ENCODE peak calls at places on chromosomes 4 and X, in nine cellular contexts. V is NCI-H1092, Z is GM12878, P is astrocyte of the spinal cord, A is NCI-H226, C is EL, U is GM10248, B is fibroblast of pulmonary artery, M is non-pigmented ciliary epithelial cell. D is an unnamed sample.

GRCh38 chr4:125994024-125994423 is 679.3 kb downstream of the FAT4 start:
- DNase-seq in V (no peak), Z (no peak), P (no peak), A (no peak), C (no peak), U (no peak), B (no peak), M (no peak), D (no peak)

GRCh38 chr4:110197421-110198398 is 705 bp downstream of the ELOVL6 start:
- DNase-seq in V (peak; percentile 42), Z (no peak), P (peak; percentile 54), A (no peak), C (peak; percentile 54), U (peak; percentile 54), B (peak; percentile 43), M (no peak), D (peak; percentile 42)

GRCh38 chr4:88610771-88611170 is 18.5 kb downstream of the HERC3 start:
- DNase-seq in V (no peak), Z (no peak), P (peak; percentile 22), A (no peak), C (no peak), U (no peak), B (peak; percentile 52), M (no peak), D (no peak)

GRCh38 chr4:48739560-48740019 is 40.5 kb downstream of the FRYL start:
- DNase-seq in V (no peak), Z (peak; percentile 30), P (no peak), A (peak; percentile 60), C (no peak), U (no peak), B (no peak), M (no peak), D (no peak)

GRCh38 chr4:153521467-153521866 is 55.3 kb downstream of the TMEM131L start:
- DNase-seq in V (no peak), Z (peak; percentile 57), P (no peak), A (no peak), C (no peak), U (no peak), B (no peak), M (no peak), D (no peak)

GRCh38 chr4:101037938-101038413 is 309.4 kb downstream of the PPP3CA start:
- DNase-seq in V (no peak), Z (no peak), P (peak; percentile 21), A (peak; percentile 6), C (peak; percentile 8), U (no peak), B (no peak), M (no peak), D (no peak)

GRCh38 chr4:56861365-56861764 is 39.9 kb upstream of the SPINK2 start:
- DNase-seq in V (no peak), Z (no peak), P (peak; percentile 3), A (no peak), C (peak; percentile 31), U (no peak), B (peak; percentile 18), M (no peak), D (no peak)

GRCh38 chr4:153119626-153120025 is 84.6 kb upstream of the TRIM2 start:
- DNase-seq in V (no peak), Z (no peak), P (no peak), A (no peak), C (no peak), U (no peak), B (no peak), M (no peak), D (no peak)

GRCh38 chrX:139932077-139932900 is 564 bp downstream of the ATP11C start:
- DNase-seq in V (no peak), Z (no peak), P (no peak), A (peak; percentile 16), C (peak; percentile 39), U (peak; percentile 46), B (peak; percentile 36), M (no peak), D (peak; percentile 11)

GRCh38 chr4:56701156-56701471 is 20.0 kb upstream of the HOPX start:
- DNase-seq in V (no peak), Z (no peak), P (no peak), A (no peak), C (no peak), U (no peak), B (no peak), M (no peak), D (no peak)

GRCh38 chrX:53093177-53093655 is 726 bp upstream of the KANTR start:
- DNase-seq in V (peak; percentile 75), Z (no peak), P (peak; percentile 83), A (peak; percentile 50), C (peak; percentile 73), U (peak; percentile 68), B (peak; percentile 81), M (no peak), D (peak; percentile 59)

GRCh38 chr4:182975806-182976205 is 58.6 kb upstream of the DCTD start:
- DNase-seq in V (no peak), Z (peak; percentile 57), P (peak; percentile 72), A (peak; percentile 82), C (peak; percentile 90), U (no peak), B (peak; percentile 84), M (peak; percentile 65), D (no peak)

GRCh38 chr4:40845136-40845910 is 95.6 kb downstream of the NSUN7 start:
- DNase-seq in V (no peak), Z (no peak), P (no peak), A (no peak), C (no peak), U (no peak), B (no peak), M (no peak), D (no peak)

GRCh38 chrX:134388161-134389109 is 71.5 kb upstream of the HPRT1 start:
- DNase-seq in V (no peak), Z (peak; percentile 43), P (no peak), A (no peak), C (no peak), U (peak; percentile 57), B (no peak), M (no peak), D (no peak)

GRCh38 chr4:704971-705277 is 708 bp upstream of the PCGF3 start:
- DNase-seq in V (no peak), Z (no peak), P (no peak), A (no peak), C (no peak), U (no peak), B (no peak), M (no peak), D (no peak)

GRCh38 chr4:22014222-22014741 is 65.7 kb upstream of the KCNIP4 start:
- DNase-seq in V (no peak), Z (no peak), P (no peak), A (no peak), C (peak; percentile 4), U (no peak), B (peak; percentile 45), M (no peak), D (no peak)

GRCh38 chrX:47661539-47661938 is 2.6 kb upstream of the UXT start:
- DNase-seq in V (no peak), Z (no peak), P (no peak), A (no peak), C (no peak), U (no peak), B (no peak), M (no peak), D (no peak)

GRCh38 chrX:54208531-54208930 is 25.5 kb upstream of the FAM120C start:
- DNase-seq in V (no peak), Z (no peak), P (peak; percentile 23), A (no peak), C (peak; percentile 1), U (no peak), B (peak; percentile 27), M (peak; percentile 45), D (no peak)

GRCh38 chr4:81504685-81505598 is 33.2 kb upstream of the RASGEF1B start:
- DNase-seq in V (no peak), Z (no peak), P (no peak), A (no peak), C (no peak), U (no peak), B (no peak), M (no peak), D (no peak)

GRCh38 chr4:151276787-151277557 is at the start of gene PRSS48:
- DNase-seq in V (peak; percentile 30), Z (no peak), P (peak; percentile 48), A (peak; percentile 25), C (peak; percentile 60), U (peak; percentile 58), B (peak; percentile 66), M (no peak), D (peak; percentile 5)

GRCh38 chr4:99507762-99508161 is 3.1 kb upstream of the C4orf17 start:
- DNase-seq in V (no peak), Z (no peak), P (no peak), A (peak; percentile 42), C (no peak), U (no peak), B (no peak), M (no peak), D (no peak)

GRCh38 chrX:34903316-34903715 is 39.3 kb upstream of the FAM47B start:
- DNase-seq in V (no peak), Z (no peak), P (peak; percentile 54), A (no peak), C (peak; percentile 47), U (no peak), B (no peak), M (no peak), D (no peak)

GRCh38 chr4:185374027-185374426 is 21.7 kb downstream of the LRP2BP start:
- DNase-seq in V (no peak), Z (no peak), P (no peak), A (no peak), C (no peak), U (no peak), B (no peak), M (no peak), D (no peak)

GRCh38 chr4:53453385-53453784 is 75.9 kb downstream of the FIP1L1 start:
- DNase-seq in V (no peak), Z (no peak), P (no peak), A (no peak), C (no peak), U (no peak), B (peak; percentile 17), M (no peak), D (no peak)

GRCh38 chr4:165662341-165662740 is 210.7 kb upstream of the TLL1 start:
- DNase-seq in V (no peak), Z (no peak), P (peak; percentile 59), A (no peak), C (no peak), U (no peak), B (peak; percentile 58), M (no peak), D (no peak)

GRCh38 chrX:125205918-125206665 is 113.6 kb upstream of the TEX13C start:
- DNase-seq in V (no peak), Z (no peak), P (peak; percentile 3), A (no peak), C (no peak), U (no peak), B (no peak), M (no peak), D (peak; percentile 9)

GRCh38 chrX:9729161-9729885 is 36.3 kb downstream of the GPR143 start:
- DNase-seq in V (no peak), Z (no peak), P (peak; percentile 25), A (no peak), C (no peak), U (no peak), B (peak; percentile 8), M (no peak), D (no peak)

GRCh38 chr4:176838611-176839411 is 46.1 kb upstream of the VEGFC start:
- DNase-seq in V (no peak), Z (no peak), P (peak; percentile 68), A (peak; percentile 60), C (peak; percentile 80), U (no peak), B (peak; percentile 59), M (no peak), D (no peak)

GRCh38 chrX:39725928-39726619 is 371.7 kb downstream of the BCOR start:
- DNase-seq in V (no peak), Z (no peak), P (peak; percentile 52), A (peak; percentile 74), C (peak; percentile 83), U (no peak), B (peak; percentile 93), M (peak; percentile 61), D (no peak)

GRCh38 chr4:2848449-2848848 is 4.8 kb downstream of the ADD1 start:
- DNase-seq in V (no peak), Z (no peak), P (no peak), A (peak; percentile 81), C (no peak), U (no peak), B (peak; percentile 29), M (no peak), D (no peak)

GRCh38 chrX:121216979-121217378 is 169.6 kb downstream of the GLUD2 start:
- DNase-seq in V (peak; percentile 42), Z (no peak), P (no peak), A (no peak), C (no peak), U (no peak), B (no peak), M (no peak), D (no peak)